ENCODE peak calls at places on chromosomes 4 and X, in ten cellular contexts. F is sigmoid colon, V is transverse colon, O is thyroid gland, N is spleen, Y is astrocyte of the spinal cord, G is neural crest cell, K is fibroblast of pulmonary artery, I is WTC11, D is PC-3. S is an unnamed sample.

GRCh38 chr4:173517781-173518371 is 12.2 kb downstream of the HAND2 start:
- DNase-seq in F (peak; percentile 88), G (no peak), N (no peak), Y (no peak), K (peak; percentile 56), D (no peak), O (no peak), I (peak; percentile 72), V (peak; percentile 50), S (no peak)

GRCh38 chrX:43559643-43560042 is 96.5 kb upstream of the MAOA start:
- DNase-seq in I (peak; percentile 52), G (peak; percentile 26), K (peak; percentile 66), O (peak; percentile 42), N (no peak), F (peak; percentile 66), D (peak; percentile 67), Y (peak; percentile 46), V (peak; percentile 65), S (peak; percentile 26)

GRCh38 chr4:7392438-7393374 is 42.0 kb downstream of the PSAPL1 start:
- DNase-seq in Y (peak; percentile 21), N (peak; percentile 54), K (peak; percentile 7), V (no peak), O (no peak), I (no peak), G (no peak), F (no peak), D (peak; percentile 12), S (no peak)

GRCh38 chrX:103635436-103635835 is 6.7 kb downstream of the TCEAL1 start:
- DNase-seq in N (no peak), Y (no peak), F (no peak), O (no peak), D (peak; percentile 55), G (no peak), V (no peak), I (no peak), K (no peak), S (no peak)

GRCh38 chr4:41385486-41385885 is 128.8 kb downstream of the UCHL1 start:
- DNase-seq in V (no peak), Y (no peak), G (no peak), N (no peak), K (no peak), O (no peak), F (no peak), D (no peak), I (no peak), S (no peak)

GRCh38 chrX:8748855-8749254 is 16.9 kb upstream of the ANOS1 start:
- DNase-seq in D (peak; percentile 65), F (no peak), G (no peak), O (no peak), V (no peak), K (peak; percentile 52), N (no peak), Y (peak; percentile 42), I (no peak), S (no peak)

GRCh38 chrX:132956421-132957210 is 1.8 kb downstream of the HS6ST2 start:
- DNase-seq in Y (no peak), O (no peak), N (peak; percentile 70), I (peak; percentile 19), F (no peak), V (no peak), D (no peak), K (no peak), G (peak; percentile 31), S (no peak)

GRCh38 chr4:95288552-95288951 is 260.2 kb downstream of the UNC5C start:
- DNase-seq in Y (no peak), D (no peak), V (no peak), O (no peak), N (no peak), K (no peak), I (no peak), G (no peak), F (no peak), S (no peak)

GRCh38 chrX:10444204-10444603 is 176.2 kb downstream of the MID1 start:
- DNase-seq in D (no peak), F (no peak), K (peak; percentile 25), G (no peak), I (no peak), O (no peak), Y (no peak), V (no peak), N (no peak), S (no peak)
- TF ChIP-seq CTCF in D (peak; percentile 26), F (no peak), K (peak; percentile 10), G (no peak), I (no peak), O (no peak), Y (no peak), V (no peak), N (no peak), S (peak; percentile 24)

DNA sequence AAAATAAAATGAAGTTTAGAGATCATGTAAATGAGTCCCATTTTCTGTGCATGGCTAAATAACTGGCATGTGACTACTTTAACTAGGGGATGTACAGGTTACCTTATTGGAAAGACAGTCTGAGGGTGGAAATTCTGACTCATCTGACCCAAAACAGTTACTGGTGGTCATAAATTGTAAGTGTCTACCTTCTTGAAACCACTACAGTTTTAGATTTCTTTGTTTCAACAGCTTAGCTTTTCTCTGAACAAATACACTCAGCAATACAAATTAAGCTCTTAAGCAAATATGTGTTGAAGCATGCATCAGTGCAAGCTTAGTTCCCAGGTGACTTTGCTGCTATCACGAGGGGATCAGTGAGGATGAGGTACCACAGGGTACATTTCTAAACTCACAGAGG is 60.7 kb upstream of the PGM2 start:
- DNase-seq in I (no peak), N (no peak), O (no peak), Y (no peak), K (no peak), F (no peak), V (no peak), G (no peak), D (no peak), S (no peak)
- TF ChIP-seq CTCF in I (no peak), N (no peak), O (no peak), Y (no peak), K (no peak), F (no peak), V (no peak), G (no peak), D (no peak), S (no peak)

GRCh38 chr4:100913685-100914084 is 395.9 kb upstream of the EMCN start:
- DNase-seq in N (no peak), D (no peak), F (no peak), K (no peak), I (peak; percentile 63), Y (no peak), V (no peak), O (no peak), G (no peak), S (no peak)

GRCh38 chr4:100908540-100908939 is 390.7 kb upstream of the EMCN start:
- DNase-seq in K (no peak), Y (no peak), O (no peak), I (no peak), N (no peak), F (no peak), D (no peak), V (no peak), G (no peak), S (no peak)

GRCh38 chr4:100906973-100907372 is 389.2 kb upstream of the EMCN start:
- DNase-seq in D (no peak), V (no peak), K (no peak), N (no peak), F (no peak), Y (no peak), O (no peak), G (no peak), I (no peak), S (no peak)

DNA sequence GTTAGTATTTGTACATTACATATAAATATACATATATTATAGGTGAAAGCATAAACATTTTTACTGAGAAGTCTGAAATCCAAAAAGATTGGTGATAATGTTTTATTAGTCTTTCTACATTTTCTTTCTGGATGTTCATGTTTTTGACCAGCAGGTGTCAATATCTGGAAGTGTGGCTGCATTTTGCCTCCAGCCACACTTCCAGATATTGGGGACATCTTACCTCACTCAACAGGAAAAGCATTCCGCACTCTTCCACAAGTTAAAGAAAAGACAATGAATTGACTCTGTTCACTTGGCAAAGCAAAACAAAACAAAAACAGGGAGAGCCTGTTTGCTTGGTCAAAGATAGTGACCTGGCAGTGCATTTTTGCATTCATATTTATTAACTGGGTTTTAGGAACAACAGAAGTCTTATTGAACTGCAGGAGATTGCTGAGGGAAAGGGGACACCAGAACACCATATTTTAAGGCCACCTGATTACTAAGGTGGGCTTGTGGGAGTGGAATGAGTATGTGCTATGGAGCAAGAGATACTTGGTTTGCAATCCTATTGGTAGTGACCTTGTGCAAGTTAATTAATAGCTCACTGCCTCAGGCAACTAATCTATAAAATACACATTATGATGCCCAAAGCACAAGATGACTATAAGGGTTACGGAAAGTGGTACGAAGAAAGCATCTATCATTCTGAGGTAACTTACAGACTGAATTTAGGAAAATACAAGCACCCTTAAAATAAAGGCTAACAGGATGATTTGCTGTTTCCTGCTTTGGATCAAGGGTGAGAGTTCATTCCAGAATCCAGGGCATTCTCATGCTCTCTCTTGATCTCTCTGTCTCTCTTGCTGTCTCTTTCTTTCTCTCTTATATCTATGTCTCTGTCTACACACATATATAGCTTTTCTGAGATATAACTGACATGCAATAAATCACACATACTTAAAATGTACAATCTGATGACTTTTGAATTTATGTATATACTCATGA is 389.9 kb upstream of the EMCN start:
- DNase-seq in K (peak; percentile 35), D (peak; percentile 50), I (no peak), O (no peak), F (no peak), N (no peak), V (no peak), Y (peak; percentile 21), G (no peak), S (peak; percentile 59)
- TF ChIP-seq CTCF in K (peak; percentile 44), D (peak; percentile 59), I (no peak), O (no peak), F (no peak), N (no peak), V (peak; percentile 20), Y (peak; percentile 32), G (peak; percentile 60), S (peak; percentile 41)

GRCh38 chrX:69034451-69034850 is 130.8 kb downstream of the PJA1 start:
- DNase-seq in F (no peak), G (no peak), N (no peak), O (no peak), V (no peak), K (no peak), Y (no peak), I (no peak), D (no peak), S (no peak)

GRCh38 chrX:69031971-69032391 is 133.3 kb downstream of the PJA1 start:
- DNase-seq in I (no peak), K (peak; percentile 42), V (no peak), O (no peak), G (no peak), F (no peak), D (peak; percentile 79), N (no peak), Y (no peak), S (no peak)

GRCh38 chrX:69031181-69031580 is 134.1 kb downstream of the PJA1 start:
- DNase-seq in F (no peak), Y (no peak), K (no peak), N (no peak), D (peak; percentile 14), O (no peak), I (peak; percentile 43), V (no peak), G (no peak), S (no peak)

GRCh38 chrX:69033936-69034335 is 131.3 kb downstream of the PJA1 start:
- DNase-seq in Y (no peak), V (no peak), G (no peak), N (no peak), O (no peak), D (no peak), I (no peak), K (no peak), F (no peak), S (no peak)

DNA sequence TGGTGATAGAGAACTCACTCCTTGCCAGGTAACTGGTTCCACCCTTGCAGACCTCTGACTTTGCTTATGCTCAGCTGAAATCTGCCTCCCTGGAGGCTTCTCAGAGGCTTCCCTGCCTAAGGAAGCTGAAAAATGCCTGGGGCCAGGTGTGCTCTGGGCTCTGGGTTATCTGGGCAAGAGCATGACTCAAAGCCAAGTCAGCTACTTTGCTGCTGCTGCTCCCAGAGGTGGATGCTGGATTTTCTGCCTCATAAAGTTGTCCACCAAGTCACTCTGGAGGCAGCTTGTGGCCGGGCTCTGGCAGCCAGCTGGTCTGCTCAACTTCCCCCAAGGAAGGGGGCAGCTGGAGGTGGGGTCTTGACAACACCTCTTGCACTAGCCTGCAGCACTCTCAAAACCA is 132.7 kb downstream of the PJA1 start:
- DNase-seq in G (no peak), F (no peak), K (no peak), I (no peak), D (peak; percentile 92), O (no peak), Y (no peak), N (no peak), V (no peak), S (no peak)
- TF ChIP-seq CTCF in G (no peak), F (no peak), K (no peak), I (no peak), D (peak; percentile 18), O (no peak), Y (no peak), N (no peak), V (no peak), S (no peak)